ENCODE peak calls at places on chromosomes 13 and 19, in eight cellular contexts. L is Caco-2; D is mammary epithelial cell; U is transverse colon; N is pancreas; Y is CD8-positive, alpha-beta T cell; R is kidney epithelial cell; A is PC-9. K is an unnamed sample. For H3K27me3 and H3K36me3, the result is how much of the 10 kb centered on the place peaks cover.

GRCh38 chr13:20073775-20074174 is 87.1 kb downstream of the GJA3 start:
- DNase-seq in L (no peak), D (no peak), U (no peak), N (no peak), Y (no peak), R (no peak), A (no peak), K (peak)

GRCh38 chr13:110001622-110002275 is 215.4 kb upstream of the IRS2 start:
- DNase-seq in L (no peak), D (peak), U (no peak), N (no peak), Y (no peak), R (no peak), A (peak), K (no peak)

GRCh38 chr13:109871018-109871370 is 84.6 kb upstream of the IRS2 start:
- DNase-seq in L (no peak), D (no peak), U (no peak), N (no peak), Y (no peak), R (no peak), A (peak), K (no peak)

GRCh38 chr13:66665991-66666390 is 564.1 kb downstream of the PCDH9 start:
- DNase-seq in L (no peak), D (peak), U (no peak), N (no peak), Y (no peak), R (peak), A (no peak), K (no peak)

GRCh38 chr13:27583645-27584044 is 36.7 kb downstream of the LNX2 start:
- DNase-seq in L (no peak), D (no peak), U (no peak), N (no peak), Y (no peak), R (no peak), A (no peak), K (no peak)

GRCh38 chr19:29067831-29068230 is 145.1 kb downstream of the UQCRFS1 start:
- DNase-seq in L (no peak), D (no peak), U (no peak), N (no peak), Y (no peak), R (no peak), A (no peak), K (no peak)

GRCh38 chr13:108195146-108195545 is 20.2 kb downstream of the LIG4 start:
- DNase-seq in L (no peak), D (no peak), U (no peak), N (no peak), Y (no peak), R (no peak), A (no peak), K (no peak)

GRCh38 chr13:42969558-42970172 is 22.4 kb downstream of the EPSTI1 start:
- DNase-seq in L (peak), D (peak), U (peak), N (peak), Y (peak), R (no peak), A (no peak), K (no peak)

GRCh38 chr19:51726049-51726448 is 2.3 kb upstream of the HAS1 start:
- DNase-seq in L (no peak), D (peak), U (peak), N (no peak), Y (no peak), R (no peak), A (no peak), K (no peak)

GRCh38 chr13:108214511-108215383 is 589 bp downstream of the LIG4 start:
- DNase-seq in L (no peak), D (peak), U (no peak), N (no peak), Y (peak), R (no peak), A (no peak), K (peak)

GRCh38 chr13:110767476-110767875 is 54.0 kb downstream of the ING1 start:
- DNase-seq in L (no peak), D (no peak), U (no peak), N (no peak), Y (no peak), R (no peak), A (no peak), K (no peak)

GRCh38 chr13:23628765-23629565 is 58.8 kb downstream of the TNFRSF19 start:
- DNase-seq in L (no peak), D (no peak), U (no peak), N (no peak), Y (no peak), R (no peak), A (no peak), K (no peak)

GRCh38 chr13:33281951-33282595 is 3.5 kb downstream of the STARD13 start:
- DNase-seq in L (no peak), D (peak), U (no peak), N (no peak), Y (no peak), R (no peak), A (no peak), K (no peak)

GRCh38 chr13:94415484-94415883 is 64.0 kb downstream of the DCT start:
- DNase-seq in L (no peak), D (no peak), U (no peak), N (no peak), Y (no peak), R (no peak), A (no peak), K (no peak)

GRCh38 chr19:2949939-2950285 is 5.1 kb upstream of the ZNF77 start:
- DNase-seq in L (peak), D (no peak), U (no peak), N (no peak), Y (no peak), R (no peak), A (no peak), K (no peak)

GRCh38 chr13:78601124-78601885 is 2.0 kb downstream of the POU4F1 start:
- DNase-seq in L (no peak), D (no peak), U (no peak), N (peak), Y (no peak), R (no peak), A (no peak), K (no peak)

GRCh38 chr13:100045355-100045754 is 43.5 kb upstream of the PCCA start:
- DNase-seq in L (no peak), D (no peak), U (no peak), N (no peak), Y (no peak), R (no peak), A (no peak), K (no peak)

GRCh38 chr19:8491574-8491973 is 10.9 kb downstream of the PRAM1 start:
- DNase-seq in L (no peak), D (no peak), U (no peak), N (no peak), Y (peak), R (no peak), A (no peak), K (no peak)

GRCh38 chr19:36488816-36489138 is 584 bp downstream of the ZNF566 start:
- DNase-seq in L (peak), D (no peak), U (no peak), N (peak), Y (peak), R (no peak), A (peak), K (no peak)

GRCh38 chr19:36489139-36489919 is at the start of gene ZNF566:
- DNase-seq in L (peak), D (peak), U (peak), N (peak), Y (peak), R (peak), A (peak), K (peak)

GRCh38 chr19:36488118-36488815 is 1.1 kb downstream of the ZNF566 start:
- DNase-seq in L (no peak), D (no peak), U (no peak), N (no peak), Y (no peak), R (no peak), A (no peak), K (no peak)

DNA sequence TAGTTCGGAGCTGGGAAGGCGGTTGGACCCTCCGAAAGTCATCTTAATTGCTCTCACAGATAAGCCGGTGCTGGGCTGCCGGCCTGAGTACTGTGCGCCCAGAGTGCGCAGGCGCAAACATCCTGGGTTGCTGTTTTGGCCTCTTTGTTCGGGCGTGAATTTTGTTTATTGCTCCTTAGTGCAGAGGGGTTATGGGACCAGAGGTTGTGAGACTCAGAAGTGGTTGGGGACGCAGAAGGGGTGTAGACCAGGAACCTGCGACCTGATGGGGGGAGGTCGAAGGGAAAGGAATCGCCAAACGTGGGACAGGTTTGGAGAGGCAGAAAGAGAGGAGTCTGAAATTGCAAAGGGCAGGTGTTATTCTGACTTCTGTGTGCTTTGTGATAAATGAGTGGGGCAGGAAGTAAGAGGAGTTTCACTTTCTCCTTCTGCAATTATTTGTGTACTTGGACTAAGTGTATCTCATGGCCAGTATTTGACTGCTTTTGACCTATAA is 607 bp upstream of the ZNF566 start:
- DNase-seq in L (peak), D (no peak), U (peak), N (no peak), Y (peak), R (peak), A (peak), K (no peak)
- TF ChIP-seq CTCF in L (no peak), D (no peak), U (no peak), N (no peak), Y (no peak), R (no peak), A (no peak), K (no peak)

GRCh38 chr19:46023311-46023779 is 492 bp upstream of the PGLYRP1 start:
- DNase-seq in L (no peak), D (no peak), U (no peak), N (no peak), Y (no peak), R (no peak), A (no peak), K (no peak)

GRCh38 chr19:46022061-46022430 is 807 bp downstream of the PGLYRP1 start:
- DNase-seq in L (peak), D (no peak), U (no peak), N (no peak), Y (no peak), R (no peak), A (no peak), K (no peak)

GRCh38 chr19:46020819-46021125 is 2.1 kb downstream of the PGLYRP1 start:
- DNase-seq in L (no peak), D (no peak), U (no peak), N (no peak), Y (no peak), R (no peak), A (no peak), K (no peak)

GRCh38 chr19:46021531-46022041 is 1.3 kb downstream of the PGLYRP1 start:
- DNase-seq in L (no peak), D (peak), U (peak), N (no peak), Y (no peak), R (no peak), A (no peak), K (no peak)

GRCh38 chr19:46022431-46023310 is at the start of gene PGLYRP1:
- DNase-seq in L (peak), D (no peak), U (no peak), N (no peak), Y (no peak), R (no peak), A (no peak), K (no peak)
- H3K27me3 ChIP-seq in L (under half), D (under half), U (half or more), N (under half), Y (under half), R (under half), A (under half), K (under half)

DNA sequence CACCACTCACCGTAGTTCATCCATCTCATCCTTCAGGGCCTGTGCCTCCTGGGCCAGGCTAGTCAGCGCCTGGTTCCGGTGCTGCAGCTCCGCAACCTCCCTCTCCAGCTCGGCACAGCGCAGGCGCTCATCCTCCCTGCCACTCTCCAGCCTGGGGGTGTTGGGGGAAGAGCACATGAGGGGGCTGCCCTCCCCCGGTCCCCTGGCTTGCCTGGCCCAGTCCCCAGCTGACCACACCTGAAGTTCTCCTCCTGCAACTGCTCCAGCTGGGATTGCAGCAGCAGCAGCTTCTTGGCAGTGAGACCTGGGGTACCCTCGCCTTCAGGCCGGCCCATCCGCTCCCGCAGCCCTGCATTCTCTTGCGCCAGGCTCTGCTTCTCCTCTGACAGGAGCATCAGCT is 4.4 kb downstream of the HOOK2 start:
- DNase-seq in L (no peak), D (no peak), U (no peak), N (no peak), Y (no peak), R (no peak), A (no peak), K (no peak)
- H3K36me3 ChIP-seq in L (under half), D (under half), U (under half), N (under half), Y (under half), R (under half), A (under half), K (under half)

GRCh38 chr19:45467456-45468158 is at the start of gene FOSB:
- DNase-seq in L (peak), D (peak), U (peak), N (peak), Y (peak), R (no peak), A (peak), K (peak)
- TF ChIP-seq CTCF in L (no peak), D (no peak), U (no peak), N (no peak), Y (no peak), R (no peak), A (no peak), K (peak)

GRCh38 chr19:31356587-31357314 is 7.5 kb upstream of the TSHZ3 start:
- DNase-seq in L (no peak), D (no peak), U (peak), N (peak), Y (no peak), R (no peak), A (no peak), K (no peak)
- H3K27me3 ChIP-seq in L (under half), D (under half), U (half or more), N (under half), Y (half or more), R (half or more), A (half or more), K (under half)

DNA sequence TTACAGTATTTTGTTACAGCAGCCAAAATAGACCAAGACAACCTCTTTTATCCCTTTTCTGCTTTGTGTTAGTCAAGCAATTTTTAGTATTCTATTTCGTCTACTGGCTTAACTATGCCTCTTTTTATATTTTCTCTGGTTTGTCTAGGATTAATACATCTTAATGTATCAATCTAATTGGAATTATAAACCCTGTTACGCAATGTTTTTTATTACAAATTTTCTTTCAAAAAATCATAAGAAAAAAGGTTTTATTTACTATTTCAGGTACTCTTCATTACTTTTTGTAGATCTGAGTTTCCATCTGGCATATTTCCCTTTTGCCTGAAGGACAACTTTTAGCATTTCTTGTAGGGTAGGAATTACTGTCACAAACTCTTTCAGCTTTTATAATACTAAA is 275.3 kb downstream of the DIAPH3 start:
- DNase-seq in L (no peak), D (no peak), U (no peak), N (no peak), Y (no peak), R (no peak), A (no peak), K (no peak)
- H3K36me3 ChIP-seq in L (under half), D (under half), U (under half), N (under half), Y (under half), R (under half), A (under half), K (under half)

K was measured in GM06990.